ENCODE peak calls at places on chromosomes 5 and 9, in five cellular contexts. T is MM.1S, K is OCI-LY7, P is mucosa of descending colon, F is breast epithelium. D is an unnamed sample.

GRCh38 chr5:150419630-150420270 is 7.0 kb upstream of the CD74 start:
- DNase-seq in T (no peak), K (peak; percentile 61), P (no peak), F (no peak), D (no peak)

GRCh38 chr5:117877731-117878130 is 1110.6 kb downstream of the DTWD2 start:
- DNase-seq in T (no peak), K (no peak), P (no peak), F (no peak), D (no peak)

GRCh38 chr5:115888027-115888426 is 46.3 kb downstream of the AP3S1 start:
- DNase-seq in T (no peak), K (no peak), P (no peak), F (no peak), D (no peak)

GRCh38 chr5:111887706-111888105 is 130.7 kb upstream of the NREP start:
- DNase-seq in T (no peak), K (no peak), P (no peak), F (no peak), D (no peak)

GRCh38 chr5:18024542-18024941 is 390.3 kb downstream of the TAF11L14 start:
- DNase-seq in T (no peak), K (no peak), P (no peak), F (no peak), D (no peak)

GRCh38 chr5:101991486-101991885 is 304.6 kb downstream of the SLCO4C1 start:
- DNase-seq in T (no peak), K (no peak), P (no peak), F (no peak), D (no peak)

GRCh38 chr9:121620777-121621437 is 30.5 kb upstream of the DAB2IP start:
- DNase-seq in T (no peak), K (peak; percentile 57), P (no peak), F (no peak), D (peak; percentile 48)

GRCh38 chr5:32531885-32532520 is 53.4 kb upstream of the SUB1 start:
- DNase-seq in T (peak; percentile 65), K (peak; percentile 18), P (no peak), F (no peak), D (no peak)

GRCh38 chr5:79464695-79465332 is 49.1 kb downstream of the HOMER1 start:
- DNase-seq in T (peak; percentile 42), K (peak; percentile 60), P (no peak), F (no peak), D (no peak)

GRCh38 chr9:131633491-131634031 is 88.2 kb downstream of the PRRT1B start:
- DNase-seq in T (no peak), K (no peak), P (no peak), F (no peak), D (no peak)

GRCh38 chr5:146047396-146047795 is 58.0 kb downstream of the PLAC8L1 start:
- DNase-seq in T (peak; percentile 36), K (no peak), P (peak; percentile 72), F (no peak), D (no peak)

GRCh38 chr5:148660346-148660660 is 6.0 kb upstream of the HTR4 start:
- DNase-seq in T (no peak), K (no peak), P (no peak), F (no peak), D (no peak)

GRCh38 chr9:129500166-129500862 is 120.6 kb downstream of the C9orf50 start:
- DNase-seq in T (no peak), K (no peak), P (no peak), F (no peak), D (peak; percentile 56)

GRCh38 chr9:74413876-74414275 is 83.3 kb upstream of the RORB start:
- DNase-seq in T (no peak), K (no peak), P (no peak), F (no peak), D (no peak)

GRCh38 chr5:175657593-175658271 is at the start of gene HRH2:
- DNase-seq in T (peak; percentile 81), K (no peak), P (peak; percentile 11), F (no peak), D (no peak)

GRCh38 chr5:94027145-94027544 is 285.7 kb upstream of the POU5F2 start:
- DNase-seq in T (no peak), K (no peak), P (no peak), F (no peak), D (no peak)

GRCh38 chr5:173638631-173639030 is 22.2 kb upstream of the BOD1 start:
- DNase-seq in T (no peak), K (no peak), P (no peak), F (no peak), D (no peak)

GRCh38 chr9:131815971-131816873 is 76.3 kb upstream of the RAPGEF1 start:
- DNase-seq in T (no peak), K (no peak), P (no peak), F (no peak), D (no peak)

GRCh38 chr9:9603345-9603744 is 1009.5 kb downstream of the PTPRD start:
- DNase-seq in T (no peak), K (no peak), P (no peak), F (no peak), D (no peak)

GRCh38 chr9:36213387-36213786 is 22.7 kb downstream of the CLTA start:
- DNase-seq in T (no peak), K (no peak), P (no peak), F (no peak), D (no peak)
- H3K4me1 ChIP-seq in T (no peaks in the 10 kb centered on the region), K (no peaks in the 10 kb centered on the region), P (no peaks in the 10 kb centered on the region), F (no peaks in the 10 kb centered on the region), D (peaks cover 2% of the 10 kb centered on the region)

GRCh38 chr9:34652608-34653007 is 623 bp downstream of the IL11RA start:
- DNase-seq in T (no peak), K (no peak), P (no peak), F (no peak), D (no peak)
- H3K4me1 ChIP-seq in T (peaks cover 7% of the 10 kb centered on the region), K (peaks cover 10% of the 10 kb centered on the region), P (peaks cover 25% of the 10 kb centered on the region), F (peaks cover 11% of the 10 kb centered on the region), D (peaks cover 30% of the 10 kb centered on the region)

DNA sequence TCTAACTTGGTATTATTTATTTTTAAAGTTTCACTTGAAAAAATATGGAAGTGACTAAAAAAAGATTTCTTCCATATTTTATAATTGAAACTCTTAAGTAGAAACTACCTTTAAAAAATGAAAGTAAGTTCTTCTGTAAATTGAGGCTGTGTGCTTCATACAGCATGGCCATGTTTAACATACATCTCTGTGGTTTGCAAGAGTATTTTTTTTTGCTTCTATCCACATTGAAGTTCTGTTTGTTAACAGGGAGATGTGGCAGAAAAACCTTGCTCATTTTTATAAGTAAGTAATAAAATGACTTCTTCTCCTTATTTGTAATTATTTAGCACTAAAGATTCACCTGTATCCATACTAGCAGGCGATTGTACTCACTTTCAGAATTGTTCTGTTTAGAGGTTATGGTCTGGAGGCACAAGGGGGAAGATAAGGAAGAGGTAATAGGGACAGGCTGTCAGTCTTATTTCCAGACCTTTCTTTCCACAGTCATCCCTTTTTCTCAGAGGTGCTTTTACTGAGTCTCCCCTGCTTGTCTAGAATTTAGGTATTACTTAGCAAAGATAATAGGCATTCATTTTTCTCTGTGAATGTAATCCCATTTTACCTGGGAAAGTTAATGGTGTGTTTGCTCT is 16.0 kb downstream of the FYB1 start:
- DNase-seq in T (no peak), K (no peak), P (no peak), F (no peak), D (no peak)
- H3K4me1 ChIP-seq in T (peaks cover 6% of the 10 kb centered on the region), K (no peaks in the 10 kb centered on the region), P (no peaks in the 10 kb centered on the region), F (no peaks in the 10 kb centered on the region), D (no peaks in the 10 kb centered on the region)

DNA sequence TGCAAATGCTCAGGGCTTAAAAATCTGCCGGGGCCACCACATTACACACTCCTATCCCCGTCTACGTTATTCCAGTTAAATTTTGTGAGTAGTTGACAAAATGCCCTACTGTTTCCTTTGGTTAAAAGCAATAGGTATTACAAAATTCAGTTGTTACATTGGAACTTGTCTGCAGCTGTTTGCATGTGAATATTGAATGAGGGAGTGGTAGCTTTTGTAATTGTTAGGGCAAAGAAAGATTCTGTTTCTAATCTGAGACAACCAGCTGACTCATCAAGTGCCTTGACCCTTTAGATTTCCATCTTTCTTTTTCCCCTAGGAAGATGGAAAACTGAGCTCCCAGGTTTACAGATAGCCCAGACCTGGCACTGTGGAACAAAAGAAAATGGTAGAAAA is 30.2 kb downstream of the MAML1 start:
- DNase-seq in T (no peak), K (no peak), P (no peak), F (no peak), D (no peak)
- H3K4me1 ChIP-seq in T (peaks cover 20% of the 10 kb centered on the region), K (peaks cover 17% of the 10 kb centered on the region), P (peaks cover 26% of the 10 kb centered on the region), F (peaks cover 10% of the 10 kb centered on the region), D (peaks cover 18% of the 10 kb centered on the region)

GRCh38 chr9:122948313-122948712 is 7.5 kb downstream of the RABGAP1 start:
- DNase-seq in T (no peak), K (no peak), P (no peak), F (no peak), D (no peak)
- H3K4me1 ChIP-seq in T (no peaks in the 10 kb centered on the region), K (peaks cover 6% of the 10 kb centered on the region), P (peaks cover 38% of the 10 kb centered on the region), F (no peaks in the 10 kb centered on the region), D (no peaks in the 10 kb centered on the region)

DNA sequence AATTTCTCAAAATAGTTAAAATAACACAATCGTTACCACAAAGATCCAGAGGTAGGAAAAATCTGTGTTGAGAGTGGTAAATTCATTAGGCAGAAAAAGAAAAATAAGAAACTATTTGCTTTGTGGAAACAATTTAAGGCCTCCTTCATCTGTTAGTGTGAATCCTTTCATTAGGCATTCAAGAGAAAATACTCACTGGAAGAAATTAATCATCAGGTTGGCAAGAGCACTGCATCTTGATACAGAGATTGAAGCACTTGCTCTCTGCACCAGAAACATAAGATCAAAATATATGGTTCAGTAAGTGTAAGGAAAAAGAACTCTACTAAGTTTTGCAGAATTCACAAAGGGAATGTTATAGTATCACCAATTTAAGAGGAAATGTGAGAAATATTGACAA is 44.4 kb downstream of the TTC39B start:
- DNase-seq in T (no peak), K (no peak), P (no peak), F (no peak), D (no peak)
- H3K4me1 ChIP-seq in T (no peaks in the 10 kb centered on the region), K (no peaks in the 10 kb centered on the region), P (no peaks in the 10 kb centered on the region), F (no peaks in the 10 kb centered on the region), D (no peaks in the 10 kb centered on the region)

GRCh38 chr9:32828861-32829260 is 45.5 kb downstream of the TMEM215 start:
- DNase-seq in T (no peak), K (no peak), P (no peak), F (no peak), D (no peak)

GRCh38 chr9:32837551-32838058 is 54.3 kb downstream of the TMEM215 start:
- DNase-seq in T (no peak), K (no peak), P (no peak), F (no peak), D (no peak)

GRCh38 chr9:32832354-32832753 is 49.0 kb downstream of the TMEM215 start:
- DNase-seq in T (no peak), K (no peak), P (no peak), F (no peak), D (no peak)
- H3K4me1 ChIP-seq in T (no peaks in the 10 kb centered on the region), K (no peaks in the 10 kb centered on the region), P (no peaks in the 10 kb centered on the region), F (no peaks in the 10 kb centered on the region), D (no peaks in the 10 kb centered on the region)

D was measured in NT2/D1.